ENCODE peak calls at places on chromosomes 4 and X, in four cellular contexts. K, D, L and R are unnamed samples.

GRCh38 chr4:145824469-145824868 is 114.2 kb downstream of the ZNF827 start:
- DNase-seq in L (no peak), K (no peak), D (no peak), R (no peak)

GRCh38 chr4:184166736-184167135 is 50.9 kb downstream of the ENPP6 start:
- DNase-seq in L (no peak), D (no peak), K (no peak), R (no peak)

GRCh38 chr4:163448541-163449203 is 24.9 kb downstream of the TKTL2 start:
- DNase-seq in D (no peak), L (no peak), K (no peak), R (no peak)

GRCh38 chr4:150176559-150176958 is 98.3 kb downstream of the DCLK2 start:
- DNase-seq in K (no peak), L (no peak), D (no peak), R (no peak)

GRCh38 chrX:50903387-50904027 is 7.0 kb upstream of the BMP15 start:
- DNase-seq in L (peak), D (no peak), K (no peak), R (peak)

GRCh38 chr4:119097282-119097900 is 38.2 kb upstream of the MYOZ2 start:
- DNase-seq in L (no peak), K (no peak), D (no peak), R (no peak)

GRCh38 chrX:14872355-14872754 is 514 bp downstream of the FANCB start:
- DNase-seq in L (no peak), D (no peak), K (no peak), R (peak)

GRCh38 chr4:111630705-111631104 is 514.5 kb upstream of the FAM241A start:
- DNase-seq in L (no peak), D (no peak), K (no peak), R (no peak)

GRCh38 chr4:29734343-29734742 is 985.8 kb upstream of the PCDH7 start:
- DNase-seq in L (no peak), K (no peak), D (no peak), R (no peak)

GRCh38 chr4:61199869-61200194 is 294 bp upstream of the ADGRL3 start:
- DNase-seq in K (no peak), D (no peak), L (no peak), R (no peak)

GRCh38 chrX:39000802-39001201 is 199.5 kb downstream of the MID1IP1 start:
- DNase-seq in K (peak), D (no peak), L (no peak), R (no peak)

GRCh38 chr4:149203256-149204001 is 612.2 kb downstream of the IQCM start:
- DNase-seq in K (peak), L (no peak), D (no peak), R (no peak)

GRCh38 chr4:97412331-97412730 is 730.9 kb downstream of the STPG2 start:
- DNase-seq in L (no peak), D (no peak), K (no peak), R (no peak)

GRCh38 chr4:53786632-53787031 is 195.3 kb upstream of the LNX1 start:
- DNase-seq in D (no peak), L (no peak), K (no peak), R (no peak)

GRCh38 chrX:108036298-108036973 is 8.4 kb upstream of the VSIG1 start:
- DNase-seq in K (peak), L (no peak), D (no peak), R (no peak)

GRCh38 chr4:97994765-97995465 is 148.4 kb downstream of the STPG2 start:
- DNase-seq in D (no peak), L (no peak), K (no peak), R (no peak)

GRCh38 chr4:173074501-173074946 is 94.1 kb upstream of the GALNT7 start:
- DNase-seq in L (no peak), K (no peak), D (no peak), R (no peak)

GRCh38 chr4:152634110-152634760 is 45.6 kb downstream of the TMEM154 start:
- DNase-seq in L (no peak), K (no peak), D (no peak), R (no peak)

GRCh38 chr4:184472540-184473264 is 1.6 kb downstream of the IRF2 start:
- DNase-seq in L (peak), K (no peak), D (peak), R (peak)

GRCh38 chr4:37662861-37663390 is 23.2 kb downstream of the RELL1 start:
- DNase-seq in K (peak), D (no peak), L (no peak), R (no peak)

GRCh38 chr4:106803107-106803506 is 233.0 kb downstream of the DKK2 start:
- DNase-seq in D (no peak), L (no peak), K (no peak), R (no peak)

GRCh38 chrX:56615282-56615681 is 51.9 kb downstream of the UBQLN2 start:
- DNase-seq in K (no peak), D (no peak), L (no peak), R (no peak)

GRCh38 chr4:83851261-83852084 is 315.6 kb downstream of the GPAT3 start:
- DNase-seq in D (no peak), L (no peak), K (no peak), R (no peak)

GRCh38 chrX:78517124-78517523 is 142.0 kb downstream of the RTL3 start:
- DNase-seq in D (no peak), K (no peak), L (no peak), R (peak)

GRCh38 chr4:120052840-120053239 is 13.8 kb downstream of the MAD2L1 start:
- DNase-seq in D (no peak), K (no peak), L (no peak), R (no peak)

GRCh38 chr4:145177906-145178538 is 2.4 kb downstream of the OTUD4 start:
- DNase-seq in L (no peak), D (no peak), K (no peak), R (peak)

GRCh38 chr4:77073106-77073858 is 2.5 kb downstream of the CCNI start:
- DNase-seq in D (no peak), K (no peak), L (no peak), R (no peak)

GRCh38 chr4:99074816-99075215 is 13.8 kb downstream of the ADH5 start:
- DNase-seq in K (no peak), L (no peak), D (peak), R (no peak)

GRCh38 chrX:40843643-40844042 is 108.3 kb upstream of the MED14 start:
- DNase-seq in L (no peak), D (no peak), K (no peak), R (no peak)

GRCh38 chr4:142091691-142092182 is 455.4 kb downstream of the IL15 start:
- DNase-seq in D (no peak), K (no peak), L (no peak), R (no peak)

GRCh38 chr4:73544620-73545019 is 63.1 kb downstream of the AFM start:
- DNase-seq in K (no peak), L (no peak), D (no peak), R (no peak)

GRCh38 chr4:6524436-6524835 is 50.6 kb upstream of the MAN2B2 start:
- DNase-seq in K (no peak), D (no peak), L (no peak), R (no peak)

GRCh38 chrX:15849555-15849954 is 5.1 kb downstream of the AP1S2 start:
- DNase-seq in L (no peak), K (no peak), D (no peak), R (no peak)

GRCh38 chrX:85084770-85085393 is 81.2 kb downstream of the APOOL start:
- DNase-seq in D (no peak), K (no peak), L (peak), R (peak)

GRCh38 chrX:152897216-152898144 is at the start of gene ZNF185:
- DNase-seq in L (peak), K (no peak), D (peak), R (peak)

GRCh38 chrX:111199505-111199904 is 70.8 kb downstream of the CAPN6 start:
- DNase-seq in K (no peak), L (no peak), D (no peak), R (no peak)

GRCh38 chrX:45762699-45763647 is 562.3 kb upstream of the DIPK2B start:
- DNase-seq in D (no peak), L (no peak), K (no peak), R (no peak)

GRCh38 chrX:110427076-110427475 is 68.4 kb downstream of the RTL9 start:
- DNase-seq in K (no peak), L (no peak), D (no peak), R (no peak)

GRCh38 chr4:113761682-113762060 is at the start of gene CAMK2D:
- DNase-seq in D (peak), L (peak), K (peak), R (peak)
- TF ChIP-seq CTCF in D (peak), L (no peak), K (peak), R (no peak)

GRCh38 chrX:136170109-136170800 is 22.9 kb downstream of the FHL1 start:
- DNase-seq in K (no peak), L (no peak), D (no peak), R (no peak)
- TF ChIP-seq CTCF in K (peak), L (no peak), D (no peak), R (no peak)

DNA sequence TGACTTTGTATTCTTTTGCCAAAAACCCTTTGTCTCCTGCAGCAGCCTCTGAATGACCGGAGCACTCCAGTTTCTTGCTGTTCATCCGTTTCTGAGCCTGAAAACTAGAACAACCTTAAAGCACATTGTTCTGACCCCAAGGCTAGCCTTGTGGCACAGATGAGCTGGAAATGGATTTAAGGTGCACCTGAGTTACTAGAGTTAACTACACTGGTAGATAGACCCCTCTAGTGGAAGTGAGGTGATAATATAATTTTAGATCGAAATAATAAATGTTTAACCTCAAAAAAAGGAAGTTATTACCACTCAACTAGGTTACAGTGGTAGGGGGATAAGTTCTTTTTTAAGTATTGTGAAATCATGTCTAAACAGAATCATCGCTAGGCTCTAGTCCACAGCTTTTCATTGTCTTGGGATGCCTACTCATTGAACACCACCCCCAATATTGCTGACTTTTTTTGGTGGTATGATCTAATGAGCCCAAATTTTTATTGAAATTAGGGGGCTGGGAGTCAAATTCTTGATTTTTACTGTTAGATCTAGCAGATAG is 2.7 kb downstream of the PLS3 start:
- DNase-seq in K (no peak), L (no peak), D (no peak), R (no peak)
- TF ChIP-seq CTCF in K (no peak), L (no peak), D (no peak), R (no peak)

DNA sequence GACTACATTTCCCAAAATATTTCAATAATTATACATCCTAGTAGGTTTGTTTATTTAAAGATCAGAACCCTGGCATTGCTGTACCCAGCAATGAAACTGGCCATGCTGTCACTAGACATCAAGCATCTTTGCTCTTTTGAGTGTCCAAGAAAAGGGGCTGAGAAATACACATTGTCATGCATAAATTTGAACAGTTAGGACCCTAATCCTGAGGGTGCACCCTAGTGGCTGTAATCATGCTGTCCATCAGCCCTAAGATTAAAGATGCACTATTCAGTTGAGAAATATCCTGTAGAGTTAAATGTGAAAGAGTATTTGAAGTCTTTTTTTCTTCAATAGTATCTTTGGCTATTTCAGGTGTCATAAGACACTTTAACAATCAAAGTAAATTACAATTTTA is 108.8 kb downstream of the NFKB1 start:
- DNase-seq in L (no peak), K (no peak), D (no peak), R (no peak)
- TF ChIP-seq CTCF in L (no peak), K (peak), D (no peak), R (no peak)

GRCh38 chrX:49075347-49075746 is 1.5 kb upstream of the PRAF2 start:
- DNase-seq in D (no peak), K (no peak), L (no peak), R (no peak)
- TF ChIP-seq CTCF in D (no peak), K (no peak), L (no peak), R (no peak)

DNA sequence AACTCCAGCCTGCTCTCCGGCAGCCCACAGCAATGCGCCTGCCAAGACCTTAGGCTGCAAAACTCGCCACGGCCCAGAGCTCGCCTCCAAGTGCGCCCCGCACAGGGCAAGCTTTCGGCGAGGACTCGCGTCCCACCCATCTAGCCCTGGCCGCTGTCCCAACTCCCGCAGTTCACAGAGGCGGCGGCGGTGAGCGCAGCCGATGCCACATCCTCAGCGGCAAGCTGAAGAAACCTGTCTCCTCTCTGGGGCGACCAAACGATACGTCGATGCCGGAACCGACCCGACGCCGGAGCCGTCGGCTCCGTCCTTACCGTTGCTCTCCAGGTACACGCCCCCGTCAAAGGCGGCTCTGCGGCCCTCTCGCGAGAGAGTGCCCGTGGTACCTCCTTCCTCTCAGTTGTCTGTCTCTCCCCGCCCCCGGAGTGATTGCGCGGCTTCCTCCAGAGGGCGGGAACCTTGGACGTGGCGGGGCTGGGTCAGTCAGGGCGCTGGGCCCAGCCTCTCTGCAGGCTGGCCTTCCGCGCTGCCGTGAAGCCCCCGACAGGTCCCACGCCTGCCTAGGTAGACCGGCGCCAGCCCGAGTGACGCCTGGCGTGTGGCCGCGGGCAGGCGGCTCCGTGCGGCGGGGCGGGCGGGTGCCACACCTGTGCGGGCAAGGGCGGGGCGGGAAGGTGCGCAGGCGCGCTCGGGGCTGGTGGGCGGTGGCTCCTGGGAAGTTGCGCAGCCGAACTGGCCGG is 380 bp upstream of the RAB33B start:
- DNase-seq in L (peak), D (peak), K (peak), R (peak)
- TF ChIP-seq CTCF in L (no peak), D (no peak), K (peak), R (peak)

DNA sequence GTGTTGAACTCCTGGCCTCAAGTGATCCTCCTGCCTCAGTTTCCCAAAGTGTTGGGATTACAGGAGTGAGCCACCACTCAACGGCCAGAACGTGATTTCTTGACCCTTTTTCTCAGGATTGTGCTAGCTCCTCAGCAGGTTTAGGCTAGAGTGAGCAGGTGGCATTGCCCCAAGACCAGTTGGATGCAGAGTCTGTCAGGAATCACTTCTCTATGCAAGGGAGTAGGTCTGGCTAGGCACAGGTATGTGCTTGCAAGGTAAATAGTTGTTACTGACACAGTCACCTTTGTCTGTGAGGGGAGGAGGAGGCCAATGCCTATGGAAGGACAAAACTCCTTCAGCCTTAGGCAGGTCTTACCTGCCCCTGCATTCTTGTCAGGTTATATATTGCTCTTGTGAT is 24.2 kb downstream of the SLC25A5 start:
- DNase-seq in L (no peak), D (no peak), K (no peak), R (no peak)
- TF ChIP-seq CTCF in L (no peak), D (no peak), K (no peak), R (no peak)

GRCh38 chr4:23194751-23195150 is 502.0 kb downstream of the GBA3 start:
- DNase-seq in D (no peak), L (no peak), K (no peak), R (no peak)
- TF ChIP-seq CTCF in D (no peak), L (no peak), K (no peak), R (no peak)